ENCODE peak calls at places on chromosomes 13 and 19, in ten cellular contexts. One of them, this sample, is unnamed.

GRCh38 chr19:46776927-46777911 is 11.2 kb downstream of the SLC1A5 start:
- DNase-seq in effector memory CD4-positive, alpha-beta T cell: no peak
- DNase-seq in PC-3: no peak
- DNase-seq in cardiac muscle cell: no peak
- DNase-seq in pancreas: no peak
- DNase-seq in heart left ventricle: no peak
- DNase-seq in colonic mucosa: no peak
- DNase-seq in uterus: no peak
- DNase-seq in sigmoid colon: no peak
- DNase-seq in body of pancreas: no peak
- DNase-seq in this sample: no peak

GRCh38 chr13:23848639-23849282 is 40.4 kb downstream of the MIPEP start:
- DNase-seq in sigmoid colon: no peak
- DNase-seq in heart left ventricle: no peak
- DNase-seq in colonic mucosa: no peak
- DNase-seq in pancreas: no peak
- DNase-seq in PC-3: no peak
- DNase-seq in uterus: no peak
- DNase-seq in cardiac muscle cell: no peak
- DNase-seq in body of pancreas: no peak
- DNase-seq in effector memory CD4-positive, alpha-beta T cell: no peak
- DNase-seq in this sample: no peak

GRCh38 chr19:10566658-10567410 is 1.0 kb upstream of the KRI1 start:
- DNase-seq in heart left ventricle: no peak
- DNase-seq in PC-3: no peak
- DNase-seq in effector memory CD4-positive, alpha-beta T cell: peak
- DNase-seq in body of pancreas: peak
- DNase-seq in pancreas: peak
- DNase-seq in colonic mucosa: peak
- DNase-seq in uterus: no peak
- DNase-seq in sigmoid colon: no peak
- DNase-seq in cardiac muscle cell: no peak
- DNase-seq in this sample: peak

GRCh38 chr13:44172411-44172810 is 201.2 kb upstream of the SERP2 start:
- DNase-seq in PC-3: peak
- DNase-seq in pancreas: no peak
- DNase-seq in effector memory CD4-positive, alpha-beta T cell: no peak
- DNase-seq in body of pancreas: no peak
- DNase-seq in colonic mucosa: no peak
- DNase-seq in heart left ventricle: no peak
- DNase-seq in uterus: no peak
- DNase-seq in cardiac muscle cell: no peak
- DNase-seq in sigmoid colon: no peak
- DNase-seq in this sample: no peak

GRCh38 chr13:106424805-106425204 is 110.7 kb downstream of the EFNB2 start:
- DNase-seq in cardiac muscle cell: no peak
- DNase-seq in PC-3: peak
- DNase-seq in sigmoid colon: no peak
- DNase-seq in colonic mucosa: no peak
- DNase-seq in heart left ventricle: no peak
- DNase-seq in pancreas: no peak
- DNase-seq in effector memory CD4-positive, alpha-beta T cell: no peak
- DNase-seq in uterus: no peak
- DNase-seq in body of pancreas: no peak
- DNase-seq in this sample: no peak

GRCh38 chr19:5170329-5170745 is 170.3 kb downstream of the PTPRS start:
- DNase-seq in colonic mucosa: peak
- DNase-seq in uterus: no peak
- DNase-seq in effector memory CD4-positive, alpha-beta T cell: peak
- DNase-seq in PC-3: no peak
- DNase-seq in sigmoid colon: no peak
- DNase-seq in heart left ventricle: no peak
- DNase-seq in body of pancreas: no peak
- DNase-seq in pancreas: no peak
- DNase-seq in cardiac muscle cell: no peak
- DNase-seq in this sample: no peak

GRCh38 chr13:53254495-53254894 is 225.9 kb downstream of the OLFM4 start:
- DNase-seq in uterus: no peak
- DNase-seq in PC-3: no peak
- DNase-seq in colonic mucosa: no peak
- DNase-seq in effector memory CD4-positive, alpha-beta T cell: no peak
- DNase-seq in cardiac muscle cell: peak
- DNase-seq in heart left ventricle: no peak
- DNase-seq in pancreas: no peak
- DNase-seq in sigmoid colon: no peak
- DNase-seq in body of pancreas: no peak
- DNase-seq in this sample: no peak

GRCh38 chr13:21106089-21106488 is 44.7 kb upstream of the LATS2 start:
- DNase-seq in cardiac muscle cell: no peak
- DNase-seq in body of pancreas: no peak
- DNase-seq in sigmoid colon: no peak
- DNase-seq in pancreas: no peak
- DNase-seq in PC-3: peak
- DNase-seq in effector memory CD4-positive, alpha-beta T cell: no peak
- DNase-seq in heart left ventricle: no peak
- DNase-seq in uterus: no peak
- DNase-seq in colonic mucosa: no peak
- DNase-seq in this sample: no peak

GRCh38 chr19:20038358-20039202 is 725 bp downstream of the ZNF682 start:
- DNase-seq in colonic mucosa: no peak
- DNase-seq in body of pancreas: no peak
- DNase-seq in heart left ventricle: no peak
- DNase-seq in effector memory CD4-positive, alpha-beta T cell: no peak
- DNase-seq in PC-3: no peak
- DNase-seq in cardiac muscle cell: no peak
- DNase-seq in uterus: no peak
- DNase-seq in sigmoid colon: no peak
- DNase-seq in pancreas: no peak
- DNase-seq in this sample: no peak

GRCh38 chr13:45807520-45808099 is 43.9 kb downstream of the SIAH3 start:
- DNase-seq in uterus: no peak
- DNase-seq in pancreas: no peak
- DNase-seq in heart left ventricle: peak
- DNase-seq in colonic mucosa: no peak
- DNase-seq in PC-3: peak
- DNase-seq in cardiac muscle cell: peak
- DNase-seq in effector memory CD4-positive, alpha-beta T cell: no peak
- DNase-seq in sigmoid colon: no peak
- DNase-seq in body of pancreas: peak
- DNase-seq in this sample: peak

GRCh38 chr19:48859711-48860572 is 8.5 kb downstream of the PLEKHA4 start:
- DNase-seq in sigmoid colon: no peak
- DNase-seq in body of pancreas: peak
- DNase-seq in PC-3: peak
- DNase-seq in uterus: no peak
- DNase-seq in heart left ventricle: peak
- DNase-seq in pancreas: peak
- DNase-seq in colonic mucosa: peak
- DNase-seq in cardiac muscle cell: no peak
- DNase-seq in effector memory CD4-positive, alpha-beta T cell: no peak
- DNase-seq in this sample: no peak

GRCh38 chr13:71621152-71622124 is 245.6 kb downstream of the DACH1 start:
- DNase-seq in colonic mucosa: no peak
- DNase-seq in uterus: no peak
- DNase-seq in PC-3: no peak
- DNase-seq in sigmoid colon: no peak
- DNase-seq in heart left ventricle: no peak
- DNase-seq in effector memory CD4-positive, alpha-beta T cell: no peak
- DNase-seq in pancreas: no peak
- DNase-seq in cardiac muscle cell: peak
- DNase-seq in body of pancreas: no peak
- DNase-seq in this sample: no peak

GRCh38 chr19:14393303-14393702 is 12.1 kb downstream of the ADGRE5 start:
- DNase-seq in heart left ventricle: no peak
- DNase-seq in PC-3: no peak
- DNase-seq in body of pancreas: no peak
- DNase-seq in effector memory CD4-positive, alpha-beta T cell: no peak
- DNase-seq in cardiac muscle cell: no peak
- DNase-seq in uterus: no peak
- DNase-seq in colonic mucosa: no peak
- DNase-seq in pancreas: no peak
- DNase-seq in sigmoid colon: no peak
- DNase-seq in this sample: no peak

GRCh38 chr13:27170521-27171243 is 929 bp downstream of the USP12 start:
- DNase-seq in effector memory CD4-positive, alpha-beta T cell: peak
- DNase-seq in sigmoid colon: peak
- DNase-seq in pancreas: peak
- DNase-seq in heart left ventricle: peak
- DNase-seq in body of pancreas: peak
- DNase-seq in cardiac muscle cell: peak
- DNase-seq in PC-3: peak
- DNase-seq in uterus: peak
- DNase-seq in colonic mucosa: peak
- DNase-seq in this sample: no peak

GRCh38 chr13:67014399-67014798 is 215.7 kb downstream of the PCDH9 start:
- DNase-seq in pancreas: no peak
- DNase-seq in colonic mucosa: no peak
- DNase-seq in cardiac muscle cell: no peak
- DNase-seq in uterus: no peak
- DNase-seq in PC-3: no peak
- DNase-seq in body of pancreas: no peak
- DNase-seq in sigmoid colon: no peak
- DNase-seq in effector memory CD4-positive, alpha-beta T cell: no peak
- DNase-seq in heart left ventricle: no peak
- DNase-seq in this sample: no peak

GRCh38 chr13:27770809-27771208 is 21.5 kb upstream of the GSX1 start:
- DNase-seq in body of pancreas: peak
- DNase-seq in uterus: no peak
- DNase-seq in effector memory CD4-positive, alpha-beta T cell: no peak
- DNase-seq in colonic mucosa: peak
- DNase-seq in pancreas: no peak
- DNase-seq in heart left ventricle: no peak
- DNase-seq in cardiac muscle cell: no peak
- DNase-seq in PC-3: peak
- DNase-seq in sigmoid colon: no peak
- DNase-seq in this sample: no peak

GRCh38 chr19:40662925-40663711 is 27.3 kb downstream of the NUMBL start:
- DNase-seq in effector memory CD4-positive, alpha-beta T cell: peak
- DNase-seq in uterus: peak
- DNase-seq in pancreas: peak
- DNase-seq in heart left ventricle: peak
- DNase-seq in colonic mucosa: peak
- DNase-seq in body of pancreas: peak
- DNase-seq in cardiac muscle cell: peak
- DNase-seq in sigmoid colon: peak
- DNase-seq in PC-3: peak
- DNase-seq in this sample: peak

GRCh38 chr13:27375686-27376326 is 48.6 kb upstream of the GTF3A start:
- DNase-seq in effector memory CD4-positive, alpha-beta T cell: peak
- DNase-seq in cardiac muscle cell: peak
- DNase-seq in pancreas: no peak
- DNase-seq in sigmoid colon: peak
- DNase-seq in body of pancreas: peak
- DNase-seq in heart left ventricle: peak
- DNase-seq in PC-3: peak
- DNase-seq in colonic mucosa: peak
- DNase-seq in uterus: peak
- DNase-seq in this sample: no peak

DNA sequence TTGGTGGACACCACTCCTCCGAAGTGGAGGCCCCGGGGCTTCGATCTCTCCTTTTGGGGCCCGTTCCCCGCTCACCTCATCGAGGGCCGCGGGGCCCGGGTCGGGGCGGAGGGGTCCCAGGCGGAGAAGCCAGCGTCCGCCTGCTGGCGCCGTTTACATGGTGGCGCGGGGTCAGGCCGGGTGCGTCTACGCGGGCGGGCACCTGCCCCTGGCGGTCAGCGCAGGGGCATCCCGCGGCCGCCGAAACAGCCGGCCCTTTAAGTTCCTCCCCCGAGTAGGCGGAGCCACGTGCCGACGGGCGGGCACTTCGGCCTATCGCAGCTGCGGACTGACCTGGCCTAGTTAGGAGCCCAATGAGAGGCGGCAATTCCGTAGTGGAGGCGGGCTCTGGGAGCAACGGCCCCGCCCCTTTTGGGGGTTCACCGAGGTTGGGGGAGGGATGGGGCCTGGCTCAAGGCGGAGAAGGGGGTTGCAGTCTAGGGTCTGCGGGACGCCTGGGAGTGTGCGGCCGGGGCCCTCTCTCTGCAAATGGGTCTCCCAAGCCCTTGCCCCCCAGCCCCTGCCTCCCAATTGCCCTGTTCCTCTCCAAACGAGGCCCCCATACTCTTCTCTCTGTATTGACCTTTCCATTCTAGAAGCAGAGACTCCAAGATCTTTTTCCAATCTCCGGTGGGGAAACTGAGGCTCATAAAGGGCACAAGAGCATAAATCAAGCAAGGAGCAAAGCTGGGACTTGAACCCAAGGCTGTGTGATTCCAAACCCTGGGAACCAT is at the start of gene ABHD8:
- DNase-seq in colonic mucosa: peak
- DNase-seq in body of pancreas: peak
- DNase-seq in pancreas: peak
- DNase-seq in cardiac muscle cell: peak
- DNase-seq in uterus: peak
- DNase-seq in PC-3: peak
- DNase-seq in heart left ventricle: peak
- DNase-seq in sigmoid colon: peak
- DNase-seq in effector memory CD4-positive, alpha-beta T cell: peak
- DNase-seq in this sample: peak
- H3K27ac ChIP-seq in colonic mucosa: peak
- H3K27ac ChIP-seq in body of pancreas: peak
- H3K27ac ChIP-seq in pancreas: peak
- H3K27ac ChIP-seq in cardiac muscle cell: peak
- H3K27ac ChIP-seq in uterus: peak
- H3K27ac ChIP-seq in PC-3: no peak
- H3K27ac ChIP-seq in heart left ventricle: peak
- H3K27ac ChIP-seq in sigmoid colon: peak
- H3K27ac ChIP-seq in effector memory CD4-positive, alpha-beta T cell: peak
- H3K27ac ChIP-seq in this sample: peak

GRCh38 chr19:6529937-6530384 is 865 bp upstream of the TNFSF9 start:
- DNase-seq in heart left ventricle: no peak
- DNase-seq in sigmoid colon: no peak
- DNase-seq in colonic mucosa: no peak
- DNase-seq in pancreas: no peak
- DNase-seq in effector memory CD4-positive, alpha-beta T cell: no peak
- DNase-seq in uterus: no peak
- DNase-seq in body of pancreas: no peak
- DNase-seq in cardiac muscle cell: no peak
- DNase-seq in PC-3: no peak
- DNase-seq in this sample: no peak
- H3K27ac ChIP-seq in heart left ventricle: no peak
- H3K27ac ChIP-seq in sigmoid colon: no peak
- H3K27ac ChIP-seq in colonic mucosa: no peak
- H3K27ac ChIP-seq in pancreas: no peak
- H3K27ac ChIP-seq in effector memory CD4-positive, alpha-beta T cell: no peak
- H3K27ac ChIP-seq in uterus: no peak
- H3K27ac ChIP-seq in body of pancreas: no peak
- H3K27ac ChIP-seq in cardiac muscle cell: no peak
- H3K27ac ChIP-seq in PC-3: no peak
- H3K27ac ChIP-seq in this sample: no peak

GRCh38 chr19:29672319-29672932 is 7.2 kb downstream of the PLEKHF1 start:
- DNase-seq in sigmoid colon: peak
- DNase-seq in colonic mucosa: no peak
- DNase-seq in cardiac muscle cell: no peak
- DNase-seq in uterus: no peak
- DNase-seq in effector memory CD4-positive, alpha-beta T cell: no peak
- DNase-seq in pancreas: no peak
- DNase-seq in heart left ventricle: no peak
- DNase-seq in body of pancreas: no peak
- DNase-seq in PC-3: no peak
- DNase-seq in this sample: no peak
- H3K27ac ChIP-seq in sigmoid colon: no peak
- H3K27ac ChIP-seq in colonic mucosa: peak
- H3K27ac ChIP-seq in cardiac muscle cell: no peak
- H3K27ac ChIP-seq in uterus: no peak
- H3K27ac ChIP-seq in effector memory CD4-positive, alpha-beta T cell: peak
- H3K27ac ChIP-seq in pancreas: no peak
- H3K27ac ChIP-seq in heart left ventricle: peak
- H3K27ac ChIP-seq in body of pancreas: no peak
- H3K27ac ChIP-seq in PC-3: peak
- H3K27ac ChIP-seq in this sample: no peak

GRCh38 chr13:110277357-110277950 is 29.5 kb downstream of the COL4A1 start:
- DNase-seq in effector memory CD4-positive, alpha-beta T cell: no peak
- DNase-seq in colonic mucosa: no peak
- DNase-seq in sigmoid colon: peak
- DNase-seq in uterus: no peak
- DNase-seq in cardiac muscle cell: no peak
- DNase-seq in PC-3: no peak
- DNase-seq in body of pancreas: no peak
- DNase-seq in heart left ventricle: peak
- DNase-seq in pancreas: no peak
- DNase-seq in this sample: no peak
- H3K27ac ChIP-seq in effector memory CD4-positive, alpha-beta T cell: no peak
- H3K27ac ChIP-seq in colonic mucosa: no peak
- H3K27ac ChIP-seq in sigmoid colon: peak
- H3K27ac ChIP-seq in uterus: peak
- H3K27ac ChIP-seq in cardiac muscle cell: no peak
- H3K27ac ChIP-seq in PC-3: no peak
- H3K27ac ChIP-seq in body of pancreas: no peak
- H3K27ac ChIP-seq in heart left ventricle: no peak
- H3K27ac ChIP-seq in pancreas: no peak
- H3K27ac ChIP-seq in this sample: peak

This sample was measured in coronary artery.